ENCODE peak calls at places on chromosomes 4 and X, in nine cellular contexts. M is AG04450, W is tibial artery, B is cardiac muscle cell, D is H9, T is heart left ventricle, N is transverse colon, R is ascending aorta, V is upper lobe of right lung. K is an unnamed sample.

GRCh38 chrX:46666831-46667230 is 92.1 kb downstream of the SLC9A7 start:
- DNase-seq in M (no peak), W (no peak), B (no peak), D (no peak), T (no peak), N (no peak), R (no peak), V (no peak), K (no peak)

GRCh38 chr4:130056286-130056685 is 960.3 kb downstream of the C4orf33 start:
- DNase-seq in M (no peak), W (no peak), B (no peak), D (no peak), T (no peak), N (no peak), R (no peak), V (no peak), K (no peak)

GRCh38 chr4:148442830-148443549 is 776 bp upstream of the NR3C2 start:
- DNase-seq in M (no peak), W (peak), B (peak), D (no peak), T (peak), N (peak), R (no peak), V (no peak), K (no peak)

GRCh38 chr4:47486306-47486705 is 1.2 kb downstream of the ATP10D start:
- DNase-seq in M (no peak), W (no peak), B (no peak), D (no peak), T (no peak), N (no peak), R (no peak), V (no peak), K (no peak)

GRCh38 chrX:114134465-114134864 is 449.4 kb upstream of the HTR2C start:
- DNase-seq in M (no peak), W (no peak), B (no peak), D (no peak), T (no peak), N (no peak), R (no peak), V (no peak), K (no peak)

GRCh38 chr4:89567936-89568335 is 260.3 kb upstream of the GPRIN3 start:
- DNase-seq in M (no peak), W (no peak), B (no peak), D (no peak), T (peak), N (no peak), R (no peak), V (no peak), K (no peak)

GRCh38 chrX:11397680-11398079 is 104.5 kb downstream of the AMELX start:
- DNase-seq in M (no peak), W (no peak), B (no peak), D (no peak), T (no peak), N (no peak), R (no peak), V (no peak), K (no peak)

GRCh38 chr4:54659213-54660144 is 1.7 kb downstream of the KIT start:
- DNase-seq in M (no peak), W (no peak), B (peak), D (no peak), T (no peak), N (no peak), R (no peak), V (no peak), K (no peak)

GRCh38 chrX:138759217-138759943 is 47.9 kb upstream of the FGF13 start:
- DNase-seq in M (no peak), W (no peak), B (peak), D (no peak), T (no peak), N (no peak), R (no peak), V (no peak), K (no peak)

GRCh38 chr4:109921384-109921808 is 8.7 kb downstream of the EGF start:
- DNase-seq in M (no peak), W (no peak), B (no peak), D (peak), T (no peak), N (no peak), R (no peak), V (no peak), K (no peak)

GRCh38 chrX:154541896-154542722 is 4.5 kb downstream of the G6PD start:
- DNase-seq in M (peak), W (peak), B (no peak), D (no peak), T (peak), N (peak), R (peak), V (peak), K (no peak)

GRCh38 chr4:158111241-158111640 is 61.6 kb downstream of the GASK1B start:
- DNase-seq in M (no peak), W (no peak), B (no peak), D (no peak), T (no peak), N (no peak), R (no peak), V (no peak), K (no peak)

GRCh38 chr4:71296945-71297344 is 41.9 kb upstream of the SLC4A4 start:
- DNase-seq in M (no peak), W (no peak), B (no peak), D (no peak), T (no peak), N (no peak), R (no peak), V (no peak), K (no peak)

GRCh38 chr4:7912826-7913225 is 26.8 kb downstream of the AFAP1 start:
- DNase-seq in M (no peak), W (no peak), B (no peak), D (no peak), T (no peak), N (no peak), R (no peak), V (no peak), K (no peak)

GRCh38 chr4:14857986-14858385 is 144.3 kb upstream of the CPEB2 start:
- DNase-seq in M (no peak), W (no peak), B (no peak), D (no peak), T (no peak), N (no peak), R (no peak), V (no peak), K (no peak)

GRCh38 chr4:86033171-86033570 is 326.7 kb downstream of the MAPK10 start:
- DNase-seq in M (no peak), W (peak), B (peak), D (no peak), T (peak), N (peak), R (no peak), V (no peak), K (no peak)

GRCh38 chr4:173367285-173367684 is 3.5 kb upstream of the SAP30 start:
- DNase-seq in M (no peak), W (no peak), B (no peak), D (no peak), T (no peak), N (no peak), R (no peak), V (no peak), K (no peak)

GRCh38 chr4:5101571-5101970 is 50.3 kb downstream of the STK32B start:
- DNase-seq in M (no peak), W (no peak), B (no peak), D (no peak), T (no peak), N (no peak), R (no peak), V (no peak), K (no peak)

GRCh38 chrX:40012800-40013682 is 84.7 kb downstream of the BCOR start:
- DNase-seq in M (no peak), W (peak), B (peak), D (peak), T (peak), N (peak), R (no peak), V (peak), K (peak)

GRCh38 chr4:158513246-158513645 is 8.4 kb upstream of the RXFP1 start:
- DNase-seq in M (no peak), W (no peak), B (no peak), D (no peak), T (no peak), N (no peak), R (no peak), V (no peak), K (no peak)

GRCh38 chr4:665381-665750 is 8.7 kb downstream of the ATP5ME start:
- DNase-seq in M (no peak), W (no peak), B (no peak), D (peak), T (no peak), N (peak), R (no peak), V (no peak), K (no peak)

GRCh38 chr4:109315341-109315740 is 12.9 kb upstream of the COL25A1 start:
- DNase-seq in M (no peak), W (no peak), B (no peak), D (no peak), T (no peak), N (no peak), R (no peak), V (no peak), K (no peak)

GRCh38 chrX:130028196-130028595 is 45.8 kb downstream of the BCORL1 start:
- DNase-seq in M (peak), W (peak), B (peak), D (no peak), T (peak), N (peak), R (no peak), V (peak), K (no peak)

GRCh38 chr4:36758312-36758690 is 476.9 kb downstream of the DTHD1 start:
- DNase-seq in M (no peak), W (no peak), B (no peak), D (no peak), T (no peak), N (no peak), R (no peak), V (no peak), K (no peak)

GRCh38 chr4:107615809-107616208 is 104.2 kb downstream of the PAPSS1 start:
- DNase-seq in M (no peak), W (no peak), B (no peak), D (no peak), T (no peak), N (no peak), R (no peak), V (no peak), K (no peak)

GRCh38 chr4:32472918-32473317 is 1752.7 kb downstream of the PCDH7 start:
- DNase-seq in M (no peak), W (no peak), B (no peak), D (peak), T (no peak), N (no peak), R (no peak), V (no peak), K (no peak)

GRCh38 chrX:150017868-150018267 is 79.6 kb upstream of the EOLA2 start:
- DNase-seq in M (no peak), W (no peak), B (no peak), D (no peak), T (no peak), N (no peak), R (no peak), V (no peak), K (no peak)

GRCh38 chrX:150018931-150019331 is 80.6 kb upstream of the EOLA2 start:
- DNase-seq in M (peak), W (no peak), B (no peak), D (no peak), T (no peak), N (no peak), R (no peak), V (no peak), K (no peak)
- TF ChIP-seq CTCF in M (peak), W (no peak), B (no peak), D (no peak), T (no peak), N (no peak), R (no peak), V (no peak), K (no peak)

GRCh38 chr4:142846729-142847606 is 867 bp upstream of the INPP4B start:
- DNase-seq in M (no peak), W (no peak), B (peak), D (peak), T (peak), N (peak), R (no peak), V (no peak), K (peak)
- H3K27ac ChIP-seq in M (no peak), W (peak), B (no peak), D (no peak), T (peak), N (peak), R (peak), V (peak), K (no peak)

GRCh38 chr4:185638548-185639301 is 103.4 kb upstream of the PDLIM3 start:
- DNase-seq in M (no peak), W (no peak), B (no peak), D (peak), T (peak), N (no peak), R (no peak), V (no peak), K (no peak)

GRCh38 chr4:185638093-185638492 is 102.8 kb upstream of the PDLIM3 start:
- DNase-seq in M (no peak), W (no peak), B (no peak), D (no peak), T (no peak), N (no peak), R (no peak), V (no peak), K (no peak)

GRCh38 chr4:185642907-185643306 is 107.6 kb upstream of the PDLIM3 start:
- DNase-seq in M (no peak), W (no peak), B (no peak), D (no peak), T (no peak), N (no peak), R (no peak), V (no peak), K (no peak)

GRCh38 chr4:185644408-185644807 is 109.1 kb upstream of the PDLIM3 start:
- DNase-seq in M (no peak), W (no peak), B (no peak), D (no peak), T (no peak), N (no peak), R (no peak), V (no peak), K (no peak)

DNA sequence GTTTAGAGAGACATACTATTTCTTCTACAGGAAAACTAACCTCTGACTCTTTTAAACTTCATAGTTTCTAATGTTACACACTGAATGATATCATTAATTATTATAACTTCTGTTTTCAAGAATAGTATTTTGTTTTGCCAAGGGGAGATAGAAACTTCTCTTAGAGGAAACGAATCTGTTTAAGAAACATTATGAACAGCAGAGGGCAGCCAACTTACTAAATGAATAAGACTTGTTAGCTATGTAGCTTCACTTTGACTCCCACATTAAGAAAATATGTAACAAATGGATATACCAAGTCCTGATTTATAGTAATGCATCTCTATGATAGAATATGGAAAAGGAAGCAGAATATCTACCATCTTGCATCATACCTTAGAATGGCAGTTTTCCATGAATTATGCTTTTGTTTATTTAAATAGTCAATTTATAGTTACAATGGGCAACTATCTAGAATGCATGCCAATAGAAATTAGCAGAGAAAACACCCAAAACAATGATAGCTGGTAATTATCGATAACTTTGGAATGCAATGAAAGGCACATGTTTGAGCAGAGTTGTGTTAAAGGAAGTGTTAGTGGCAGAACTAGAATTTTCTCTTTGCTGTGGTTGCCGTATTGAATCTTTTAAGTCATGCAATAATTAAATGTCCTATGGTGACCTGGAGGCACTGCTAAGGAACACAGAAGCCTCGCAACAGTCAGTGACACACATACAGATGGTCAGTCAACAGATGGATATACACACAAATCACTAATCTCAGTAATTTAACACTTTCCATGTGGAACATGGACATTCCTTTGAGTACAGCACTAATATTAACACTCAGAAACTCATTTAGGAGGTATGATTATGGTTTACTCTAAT is 105.7 kb upstream of the PDLIM3 start:
- DNase-seq in M (peak), W (no peak), B (peak), D (no peak), T (no peak), N (no peak), R (no peak), V (no peak), K (no peak)
- TF ChIP-seq CTCF in M (peak), W (peak), B (peak), D (peak), T (peak), N (peak), R (no peak), V (peak), K (peak)

DNA sequence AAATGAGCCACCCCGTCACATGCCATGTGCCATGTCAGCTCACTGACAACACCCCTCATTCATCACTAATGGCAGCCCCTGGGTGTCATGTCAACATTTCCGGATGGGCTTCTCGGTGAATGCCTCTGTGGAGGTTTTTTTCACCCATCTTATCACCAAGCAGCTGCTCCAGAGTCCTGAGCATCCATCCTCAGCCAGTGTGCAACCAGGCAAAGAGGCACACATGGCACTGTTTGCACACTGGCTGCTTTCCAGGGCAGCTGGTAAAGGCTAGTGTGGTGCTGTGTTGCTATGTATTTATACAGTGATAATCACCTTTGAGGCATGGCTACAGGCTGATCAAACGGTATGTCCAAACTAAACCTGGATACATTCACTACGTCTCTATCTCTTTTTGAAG is 94.5 kb upstream of the INPP4B start:
- DNase-seq in M (no peak), W (no peak), B (no peak), D (no peak), T (no peak), N (no peak), R (no peak), V (no peak), K (no peak)
- H3K27ac ChIP-seq in M (no peak), W (no peak), B (no peak), D (no peak), T (no peak), N (no peak), R (no peak), V (no peak), K (no peak)

DNA sequence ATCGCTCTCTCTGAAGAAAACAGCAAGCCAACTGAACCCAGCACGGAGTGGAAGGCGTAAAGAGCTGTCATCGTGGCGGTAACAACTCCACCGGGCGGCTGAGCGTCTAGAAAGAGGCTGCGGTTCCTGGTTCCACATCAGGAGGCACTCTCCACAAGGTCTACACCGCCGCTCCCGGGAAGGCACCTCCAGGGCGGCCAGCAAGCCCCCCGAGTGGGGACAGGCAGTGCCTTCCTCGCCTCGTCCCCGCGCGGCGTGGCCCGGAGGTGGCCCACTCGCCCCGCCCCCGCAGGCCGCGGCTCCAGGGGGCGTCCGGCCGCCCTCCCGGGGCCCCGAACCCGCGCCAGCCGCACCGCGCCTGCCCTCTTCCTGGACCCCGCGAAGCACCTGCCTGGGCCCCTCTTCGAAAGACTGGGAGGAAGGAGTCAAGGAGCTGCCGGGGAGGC is 747 bp downstream of the KLHL8 start:
- DNase-seq in M (no peak), W (peak), B (peak), D (peak), T (peak), N (peak), R (no peak), V (peak), K (no peak)
- TF ChIP-seq CTCF in M (peak), W (peak), B (peak), D (peak), T (no peak), N (no peak), R (no peak), V (no peak), K (peak)

DNA sequence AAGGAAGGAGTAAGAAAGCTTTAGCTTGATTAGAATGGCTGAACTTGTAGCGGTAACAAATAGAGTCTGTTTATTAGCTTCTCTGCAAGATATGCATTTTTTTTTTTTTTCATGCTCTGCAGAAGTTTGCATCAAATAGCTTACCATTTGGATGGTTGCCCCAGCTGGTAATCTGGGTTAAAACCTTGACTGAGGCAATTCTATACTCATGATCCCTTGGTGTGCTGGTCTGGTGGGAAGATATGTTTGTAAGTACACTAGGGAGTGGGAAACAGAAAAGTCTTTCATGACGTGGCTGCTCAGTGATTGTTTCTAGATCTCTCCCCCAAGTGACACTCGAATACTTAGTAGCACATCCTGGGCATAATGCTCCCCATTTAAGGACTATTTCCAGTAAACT is 32.1 kb downstream of the SEPTIN11 start:
- DNase-seq in M (no peak), W (no peak), B (no peak), D (no peak), T (no peak), N (no peak), R (no peak), V (no peak), K (no peak)
- H3K27ac ChIP-seq in M (peak), W (no peak), B (no peak), D (no peak), T (no peak), N (no peak), R (no peak), V (no peak), K (no peak)

GRCh38 chr4:15964159-15964558 is 1.2 kb upstream of the FGFBP2 start:
- DNase-seq in M (no peak), W (no peak), B (no peak), D (peak), T (no peak), N (no peak), R (no peak), V (no peak), K (no peak)
- TF ChIP-seq CTCF in M (no peak), W (no peak), B (no peak), D (peak), T (no peak), N (peak), R (no peak), V (no peak), K (no peak)

DNA sequence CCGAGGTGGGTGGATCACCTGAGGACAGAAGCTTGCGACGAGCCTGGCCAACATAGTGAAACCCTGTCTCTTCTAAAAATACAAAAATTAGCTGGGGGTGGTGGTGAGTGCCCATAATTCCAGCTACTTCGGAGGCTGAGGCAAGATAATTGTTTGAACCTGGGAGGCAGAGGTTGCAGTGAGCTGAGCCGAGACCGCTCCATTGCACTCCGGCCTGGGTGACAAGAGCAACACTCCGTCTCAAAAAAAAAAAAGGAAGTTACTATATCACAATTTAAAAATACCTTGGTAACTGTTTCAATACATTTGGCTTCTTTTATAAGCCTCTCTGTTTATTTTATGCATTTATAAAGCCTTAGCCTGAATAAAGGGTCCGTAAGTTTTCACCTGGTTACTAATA is 46.6 kb upstream of the CHRNA9 start:
- DNase-seq in M (no peak), W (no peak), B (no peak), D (no peak), T (no peak), N (no peak), R (no peak), V (no peak), K (no peak)
- H3K27ac ChIP-seq in M (no peak), W (no peak), B (no peak), D (no peak), T (no peak), N (no peak), R (no peak), V (no peak), K (no peak)

GRCh38 chrX:2627272-2627867 is 63.7 kb upstream of the CD99 start:
- DNase-seq in M (no peak), W (peak), B (peak), D (peak), T (no peak), N (peak), R (no peak), V (no peak), K (no peak)
- TF ChIP-seq CTCF in M (peak), W (peak), B (peak), D (peak), T (peak), N (peak), R (no peak), V (peak), K (peak)

GRCh38 chr4:180962268-180962667 is 1280.9 kb upstream of the TENM3 start:
- DNase-seq in M (no peak), W (no peak), B (no peak), D (no peak), T (no peak), N (no peak), R (no peak), V (no peak), K (no peak)
- H3K27ac ChIP-seq in M (no peak), W (no peak), B (no peak), D (no peak), T (no peak), N (no peak), R (no peak), V (no peak), K (no peak)